ENCODE peak calls at places on chromosomes 11 and 22, in eight cellular contexts. F is progenitor cell of endocrine pancreas, M is mesothelial cell of epicardium, A is foreskin keratinocyte, K is GM13976, P is AG09309, W is AG04449, J is Calu3. D is an unnamed sample.

GRCh38 chr11:62124186-62125113 is 639 bp downstream of the INCENP start:
- DNase-seq in F (no peak), M (no peak), A (peak), K (peak), P (no peak), W (no peak), J (peak), D (peak)

GRCh38 chr11:102017029-102017428 is 30.2 kb upstream of the CFAP300 start:
- DNase-seq in F (no peak), M (no peak), A (no peak), K (no peak), P (no peak), W (no peak), J (no peak), D (no peak)

GRCh38 chr22:38724926-38725571 is 19.3 kb downstream of the GTPBP1 start:
- DNase-seq in F (no peak), M (no peak), A (no peak), K (peak), P (no peak), W (no peak), J (peak), D (peak)

GRCh38 chr11:119729581-119730346 is 764 bp upstream of the NECTIN1 start:
- DNase-seq in F (no peak), M (no peak), A (peak), K (no peak), P (no peak), W (no peak), J (peak), D (peak)

GRCh38 chr11:130121430-130121978 is 38.1 kb upstream of the ST14 start:
- DNase-seq in F (no peak), M (no peak), A (no peak), K (no peak), P (no peak), W (peak), J (no peak), D (peak)

GRCh38 chr11:119910056-119910455 is 181.1 kb upstream of the NECTIN1 start:
- DNase-seq in F (no peak), M (no peak), A (no peak), K (no peak), P (no peak), W (no peak), J (no peak), D (no peak)

GRCh38 chr11:13247606-13248320 is 29.8 kb upstream of the BMAL1 start:
- DNase-seq in F (no peak), M (no peak), A (no peak), K (no peak), P (no peak), W (no peak), J (no peak), D (no peak)

GRCh38 chr11:128290106-128290840 is 297.1 kb downstream of the ETS1 start:
- DNase-seq in F (peak), M (no peak), A (peak), K (peak), P (peak), W (peak), J (peak), D (peak)

GRCh38 chr22:27796829-27797792 is 4.4 kb downstream of the MN1 start:
- DNase-seq in F (no peak), M (no peak), A (no peak), K (no peak), P (no peak), W (no peak), J (no peak), D (no peak)

GRCh38 chr11:96317985-96318384 is 25.0 kb downstream of the MAML2 start:
- DNase-seq in F (no peak), M (no peak), A (no peak), K (no peak), P (no peak), W (no peak), J (no peak), D (no peak)

GRCh38 chr22:47165998-47166397 is 403.5 kb downstream of the TBC1D22A start:
- DNase-seq in F (no peak), M (no peak), A (no peak), K (no peak), P (no peak), W (no peak), J (no peak), D (no peak)

GRCh38 chr11:119518746-119519382 is 95.9 kb upstream of the THY1 start:
- DNase-seq in F (peak), M (peak), A (peak), K (no peak), P (no peak), W (no peak), J (no peak), D (peak)

GRCh38 chr11:110455718-110456117 is 26.0 kb downstream of the FDX1 start:
- DNase-seq in F (no peak), M (no peak), A (no peak), K (no peak), P (no peak), W (no peak), J (no peak), D (peak)

GRCh38 chr11:69439127-69439526 is 42.3 kb upstream of the LINC01488 start:
- DNase-seq in F (no peak), M (no peak), A (no peak), K (no peak), P (no peak), W (no peak), J (no peak), D (no peak)

GRCh38 chr11:122656073-122656630 is 630 bp downstream of the UBASH3B start:
- DNase-seq in F (no peak), M (peak), A (peak), K (peak), P (no peak), W (no peak), J (peak), D (peak)

GRCh38 chr11:58127350-58127749 is 2.0 kb upstream of the OR9I1 start:
- DNase-seq in F (no peak), M (no peak), A (no peak), K (no peak), P (no peak), W (no peak), J (no peak), D (no peak)

GRCh38 chr11:69076129-69076791 is 27.5 kb downstream of the TPCN2 start:
- DNase-seq in F (no peak), M (no peak), A (no peak), K (no peak), P (peak), W (no peak), J (peak), D (no peak)

GRCh38 chr22:26893711-26894110 is 236.3 kb downstream of the MIAT start:
- DNase-seq in F (no peak), M (no peak), A (no peak), K (no peak), P (no peak), W (no peak), J (no peak), D (no peak)

GRCh38 chr11:79025622-79026021 is 415.2 kb downstream of the TENM4 start:
- DNase-seq in F (no peak), M (no peak), A (no peak), K (no peak), P (no peak), W (no peak), J (no peak), D (no peak)

GRCh38 chr11:113474362-113475159 is 637 bp downstream of the DRD2 start:
- DNase-seq in F (peak), M (peak), A (peak), K (peak), P (peak), W (peak), J (peak), D (peak)

GRCh38 chr11:15471028-15471708 is 356.4 kb downstream of the INSC start:
- DNase-seq in F (no peak), M (no peak), A (no peak), K (no peak), P (no peak), W (no peak), J (no peak), D (no peak)

GRCh38 chr11:60005360-60005759 is 11.6 kb upstream of the OOSP4B start:
- DNase-seq in F (no peak), M (no peak), A (peak), K (no peak), P (no peak), W (no peak), J (no peak), D (no peak)

GRCh38 chr11:64877390-64878222 is 815 bp downstream of the EHD1 start:
- DNase-seq in F (no peak), M (no peak), A (no peak), K (peak), P (no peak), W (no peak), J (no peak), D (peak)

GRCh38 chr11:114416441-114416928 is 16.0 kb downstream of the RBM7 start:
- DNase-seq in F (no peak), M (no peak), A (peak), K (no peak), P (no peak), W (no peak), J (no peak), D (no peak)

GRCh38 chr11:78586452-78587046 is 11.9 kb upstream of the NARS2 start:
- DNase-seq in F (no peak), M (no peak), A (peak), K (peak), P (no peak), W (no peak), J (no peak), D (no peak)

GRCh38 chr11:57545883-57546282 is 8.5 kb downstream of the SMTNL1 start:
- DNase-seq in F (no peak), M (no peak), A (no peak), K (no peak), P (no peak), W (no peak), J (no peak), D (no peak)

GRCh38 chr22:48118654-48119053 is 1356.2 kb downstream of the TBC1D22A start:
- DNase-seq in F (no peak), M (no peak), A (no peak), K (no peak), P (no peak), W (no peak), J (no peak), D (no peak)

GRCh38 chr11:67278135-67278938 is 10.8 kb upstream of the ANKRD13D start:
- DNase-seq in F (no peak), M (no peak), A (no peak), K (no peak), P (no peak), W (no peak), J (no peak), D (no peak)

DNA sequence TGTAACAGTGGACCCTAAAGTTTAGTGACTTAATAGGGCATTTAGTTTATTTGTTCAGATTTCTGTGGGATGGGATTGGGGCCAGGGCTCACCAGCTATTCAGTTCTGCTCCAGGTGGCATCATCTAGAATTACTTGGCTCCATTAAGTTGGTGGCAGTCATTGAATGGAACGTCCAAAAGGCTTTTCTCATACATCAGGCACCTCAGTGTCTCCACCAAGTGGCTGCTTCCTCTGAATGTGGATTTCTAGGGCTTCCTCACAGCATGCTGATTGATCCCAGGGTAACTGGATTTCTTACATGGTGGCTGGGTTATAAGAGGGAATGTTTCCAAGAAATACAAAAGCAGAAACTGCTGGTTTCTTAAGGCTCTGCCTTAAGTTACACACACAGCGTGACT is 34.7 kb downstream of the USP47 start:
- DNase-seq in F (no peak), M (no peak), A (no peak), K (no peak), P (no peak), W (no peak), J (peak), D (peak)
- TF ChIP-seq CTCF in F (peak), M (no peak), A (peak), K (no peak), P (peak), W (no peak), J (no peak), D (no peak)

DNA sequence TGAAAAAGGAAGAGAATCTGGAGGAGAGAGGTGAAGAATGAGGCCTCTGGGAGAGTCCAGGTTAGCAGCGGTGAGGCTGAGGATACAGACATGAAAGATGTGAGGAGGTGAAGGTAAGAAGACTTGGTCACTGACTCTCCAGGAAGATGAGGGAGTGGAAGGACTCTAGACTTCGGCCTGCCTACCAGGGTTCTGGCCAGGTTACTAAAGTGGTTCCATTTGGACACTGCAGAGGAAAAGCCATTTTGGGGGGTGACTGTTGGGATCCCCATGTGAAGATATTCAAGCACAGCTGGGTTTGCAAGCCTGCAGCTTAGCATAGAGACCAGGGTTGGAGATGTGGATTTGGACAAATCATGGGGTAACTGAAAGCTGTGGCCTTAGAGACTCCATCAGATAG is 7.8 kb downstream of the DCHS1 start:
- DNase-seq in F (no peak), M (no peak), A (no peak), K (no peak), P (no peak), W (no peak), J (no peak), D (no peak)
- TF ChIP-seq CTCF in F (no peak), M (no peak), A (no peak), K (no peak), P (no peak), W (no peak), J (no peak), D (no peak)

GRCh38 chr11:47326198-47326597 is 26.3 kb downstream of the MYBPC3 start:
- DNase-seq in F (no peak), M (no peak), A (no peak), K (no peak), P (no peak), W (no peak), J (no peak), D (no peak)
- TF ChIP-seq CTCF in F (no peak), M (no peak), A (no peak), K (no peak), P (no peak), W (no peak), J (no peak), D (no peak)

GRCh38 chr22:35140879-35141745 is 75.2 kb downstream of the ISX start:
- DNase-seq in F (no peak), M (no peak), A (peak), K (peak), P (no peak), W (no peak), J (peak), D (peak)
- TF ChIP-seq CTCF in F (peak), M (peak), A (peak), K (peak), P (no peak), W (no peak), J (no peak), D (no peak)

GRCh38 chr11:117818036-117818858 is 6.3 kb downstream of the FXYD2 start:
- DNase-seq in F (no peak), M (no peak), A (peak), K (peak), P (no peak), W (no peak), J (no peak), D (peak)
- TF ChIP-seq CTCF in F (no peak), M (peak), A (no peak), K (no peak), P (no peak), W (no peak), J (no peak), D (no peak)

DNA sequence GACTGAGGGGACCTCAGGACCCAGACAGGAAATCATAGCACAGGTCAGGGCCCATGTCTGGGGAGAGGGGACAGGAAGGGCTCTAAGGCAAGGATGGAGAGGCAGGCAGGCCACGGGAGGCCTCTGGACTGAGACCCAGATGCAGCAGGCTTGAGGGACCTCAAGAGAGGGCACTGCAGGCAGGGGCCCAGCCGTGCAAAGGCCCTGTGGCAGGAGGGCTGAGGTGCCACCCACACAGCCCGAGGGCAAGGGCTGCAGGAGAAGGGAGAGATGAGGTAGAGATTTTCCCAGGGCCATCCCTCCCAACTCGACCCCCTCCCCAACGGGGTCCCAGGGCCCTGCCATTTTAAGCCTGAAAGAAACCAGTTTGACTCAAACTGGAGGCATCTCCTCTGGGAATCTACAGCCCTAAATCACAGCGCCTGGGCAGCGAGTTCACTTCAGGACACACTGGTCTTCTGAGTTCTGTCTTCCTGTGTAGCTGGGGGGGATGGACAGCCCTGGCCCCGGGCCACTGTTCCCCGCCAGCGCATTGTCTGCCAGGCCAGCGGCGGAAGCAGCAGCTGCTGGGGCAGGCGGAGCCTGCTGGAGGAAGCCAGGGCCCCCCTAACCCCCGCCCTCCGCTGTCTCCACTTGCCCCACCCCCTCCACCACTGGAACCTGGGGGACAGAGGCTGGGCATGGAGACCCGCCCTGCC is 20.3 kb upstream of the WNT7B start:
- DNase-seq in F (no peak), M (no peak), A (no peak), K (no peak), P (peak), W (peak), J (peak), D (peak)
- TF ChIP-seq CTCF in F (no peak), M (no peak), A (no peak), K (no peak), P (no peak), W (no peak), J (no peak), D (no peak)